ENCODE peak calls at places on chromosomes 4 and X, in eight cellular contexts. T, L, U, M, Z, V, R and N are unnamed samples. For H3K27me3, the result is how much of the 10 kb centered on the place peaks cover.

GRCh38 chr4:85496933-85497332 is 22.0 kb downstream of the ARHGAP24 start:
- DNase-seq in T (no peak), L (no peak), U (peak), M (no peak), Z (no peak), V (no peak), R (no peak), N (no peak)

GRCh38 chrX:133593531-133593930 is 178.2 kb upstream of the GPC4 start:
- DNase-seq in T (no peak), L (no peak), U (no peak), M (no peak), Z (no peak), V (no peak), R (no peak), N (no peak)

GRCh38 chrX:110311437-110312230 is 6.3 kb downstream of the AMMECR1 start:
- DNase-seq in T (no peak), L (no peak), U (no peak), M (no peak), Z (no peak), V (no peak), R (no peak), N (no peak)

GRCh38 chr4:14916554-14917304 is 85.6 kb upstream of the CPEB2 start:
- DNase-seq in T (no peak), L (no peak), U (peak), M (no peak), Z (no peak), V (no peak), R (no peak), N (no peak)

GRCh38 chrX:19875051-19875432 is 12.4 kb downstream of the SH3KBP1 start:
- DNase-seq in T (no peak), L (no peak), U (no peak), M (no peak), Z (no peak), V (no peak), R (no peak), N (no peak)

GRCh38 chr4:804804-805203 is 21.1 kb downstream of the CPLX1 start:
- DNase-seq in T (no peak), L (peak), U (no peak), M (peak), Z (no peak), V (no peak), R (no peak), N (no peak)

GRCh38 chr4:139933541-139933940 is 220.4 kb downstream of the MAML3 start:
- DNase-seq in T (no peak), L (no peak), U (no peak), M (no peak), Z (no peak), V (no peak), R (peak), N (no peak)

GRCh38 chrX:18895157-18895952 is 88.6 kb downstream of the PHKA2 start:
- DNase-seq in T (no peak), L (no peak), U (peak), M (no peak), Z (peak), V (peak), R (no peak), N (peak)

GRCh38 chrX:79081895-79082512 is 62.5 kb upstream of the GPR174 start:
- DNase-seq in T (no peak), L (no peak), U (peak), M (no peak), Z (no peak), V (peak), R (peak), N (no peak)

GRCh38 chrX:8627796-8628195 is 104.1 kb downstream of the ANOS1 start:
- DNase-seq in T (no peak), L (no peak), U (peak), M (no peak), Z (no peak), V (no peak), R (no peak), N (no peak)

GRCh38 chr4:147284218-147284617 is 196.7 kb upstream of the EDNRA start:
- DNase-seq in T (no peak), L (no peak), U (no peak), M (no peak), Z (no peak), V (peak), R (no peak), N (no peak)

GRCh38 chr4:147286846-147287587 is 193.9 kb upstream of the EDNRA start:
- DNase-seq in T (no peak), L (no peak), U (peak), M (no peak), Z (no peak), V (no peak), R (no peak), N (no peak)

GRCh38 chr4:147287588-147287890 is 193.4 kb upstream of the EDNRA start:
- DNase-seq in T (no peak), L (no peak), U (no peak), M (no peak), Z (no peak), V (no peak), R (no peak), N (no peak)

GRCh38 chr4:147285751-147286150 is 195.1 kb upstream of the EDNRA start:
- DNase-seq in T (no peak), L (no peak), U (no peak), M (no peak), Z (no peak), V (no peak), R (no peak), N (no peak)

GRCh38 chr4:147284935-147285334 is 196.0 kb upstream of the EDNRA start:
- DNase-seq in T (no peak), L (no peak), U (peak), M (no peak), Z (no peak), V (no peak), R (no peak), N (no peak)
- H3K4me3 ChIP-seq in T (no peak), L (no peak), U (no peak), M (no peak), Z (no peak), V (no peak), R (no peak), N (no peak)

DNA sequence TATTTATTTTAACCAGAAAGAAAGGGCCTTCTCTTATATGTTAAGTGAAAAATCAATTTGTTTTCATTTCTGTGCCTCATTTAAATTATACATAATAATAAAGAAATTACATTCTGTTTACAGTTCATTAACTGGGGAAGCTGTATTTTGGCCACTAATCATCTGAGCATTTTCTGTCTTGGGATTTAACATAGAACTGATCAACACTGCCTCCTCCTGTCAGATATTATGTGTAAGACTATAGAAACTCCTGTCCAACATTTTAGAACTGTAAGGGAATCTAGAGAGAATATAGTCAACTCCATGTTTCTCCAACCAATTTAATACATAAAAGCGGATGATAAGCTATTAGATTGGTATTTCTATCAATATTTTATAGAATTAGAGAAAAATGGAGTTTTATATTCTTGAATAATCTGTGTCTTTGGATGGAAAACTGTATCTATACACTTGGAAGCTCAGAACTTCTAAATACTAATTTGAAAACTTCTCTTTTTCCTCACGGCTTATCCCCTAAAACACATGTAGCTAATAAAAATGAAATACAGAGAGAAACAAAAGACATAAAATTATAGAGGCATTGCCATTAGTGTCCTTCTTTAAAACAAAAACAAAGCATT is 33.0 kb downstream of the ENPEP start:
- DNase-seq in T (no peak), L (no peak), U (peak), M (no peak), Z (no peak), V (peak), R (peak), N (no peak)
- TF ChIP-seq CTCF in T (no peak), L (peak), U (no peak), M (peak), Z (peak), V (peak), R (peak), N (no peak)

DNA sequence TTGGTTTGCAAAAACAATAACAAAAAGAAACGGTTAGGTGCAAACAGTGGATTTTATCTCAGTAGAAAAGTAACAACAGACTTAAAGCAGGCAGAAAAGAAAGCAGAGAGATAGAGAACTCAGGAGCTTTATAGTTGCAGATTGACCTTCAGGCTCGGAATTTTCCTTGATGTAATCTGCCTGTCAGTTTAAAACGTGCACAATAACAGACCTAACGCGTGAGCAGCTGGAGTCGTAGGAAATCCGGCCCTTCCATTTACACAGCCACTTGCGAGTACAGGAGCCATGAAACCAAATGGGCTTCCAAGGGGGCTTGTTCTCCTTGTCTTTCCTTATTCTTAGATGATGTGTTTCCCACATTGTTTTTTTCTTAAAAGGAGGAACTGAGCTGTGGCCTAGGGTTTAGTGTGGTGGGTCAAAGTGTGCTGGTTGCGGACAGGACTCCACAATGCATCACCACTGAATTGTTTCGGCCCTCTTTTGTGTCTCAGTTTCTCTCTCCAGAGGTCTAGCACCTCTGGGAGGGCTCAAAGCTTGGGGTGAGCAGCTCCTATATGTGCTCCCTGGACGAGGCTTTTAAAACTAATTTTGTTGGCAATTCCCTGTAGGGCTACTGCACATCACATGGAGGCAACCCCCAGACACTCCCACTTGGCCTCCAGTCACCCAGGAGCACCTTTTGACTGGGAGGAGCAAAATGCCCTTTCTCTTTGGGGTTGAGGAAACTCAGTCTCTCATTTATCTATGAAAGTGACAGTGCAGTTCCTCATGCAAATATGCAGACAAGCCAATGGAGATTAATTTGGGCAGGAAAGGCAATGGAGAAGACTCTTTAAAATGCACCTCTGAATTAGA is 13.9 kb upstream of the MPP1 start:
- DNase-seq in T (no peak), L (no peak), U (no peak), M (no peak), Z (no peak), V (no peak), R (no peak), N (no peak)
- H3K27me3 ChIP-seq in T (under half), L (under half), U (under half), M (under half), Z (under half), V (under half), R (under half), N (under half)

GRCh38 chrX:40644821-40645358 is 2.5 kb downstream of the CXorf38 start:
- DNase-seq in T (peak), L (no peak), U (peak), M (no peak), Z (peak), V (peak), R (no peak), N (peak)
- H3K4me3 ChIP-seq in T (peak), L (no peak), U (peak), M (peak), Z (peak), V (peak), R (no peak), N (peak)

DNA sequence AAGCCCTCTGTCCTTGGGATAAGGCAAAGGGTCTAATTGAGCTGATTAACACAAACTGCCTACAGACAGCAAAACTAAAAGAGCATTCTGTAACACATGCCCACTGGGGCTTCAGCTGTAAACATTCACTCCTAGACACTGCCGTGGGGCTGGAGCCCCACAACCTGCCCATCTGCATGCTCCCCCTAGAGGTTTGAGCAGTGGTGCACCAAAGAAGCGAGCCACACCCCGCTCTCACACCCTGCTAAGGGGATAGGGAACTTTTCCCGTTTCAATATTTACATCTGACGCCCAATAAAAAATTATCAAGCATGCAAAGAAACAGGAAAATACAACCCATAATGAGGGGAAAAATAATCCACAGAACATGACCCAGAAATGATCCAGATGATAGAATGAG is 46.9 kb upstream of the HSD17B10 start:
- DNase-seq in T (no peak), L (peak), U (no peak), M (no peak), Z (no peak), V (no peak), R (peak), N (no peak)
- TF ChIP-seq CTCF in T (peak), L (peak), U (peak), M (no peak), Z (no peak), V (peak), R (peak), N (no peak)

GRCh38 chrX:86237482-86237881 is 89.2 kb downstream of the DACH2 start:
- DNase-seq in T (no peak), L (no peak), U (no peak), M (no peak), Z (no peak), V (no peak), R (no peak), N (no peak)
- H3K27me3 ChIP-seq in T (under half), L (under half), U (under half), M (under half), Z (under half), V (under half), R (under half), N (under half)

GRCh38 chrX:41276661-41277506 is 57.1 kb upstream of the DDX3X start:
- DNase-seq in T (no peak), L (no peak), U (no peak), M (no peak), Z (no peak), V (no peak), R (peak), N (peak)
- H3K4me3 ChIP-seq in T (peak), L (peak), U (peak), M (peak), Z (peak), V (peak), R (peak), N (peak)

GRCh38 chrX:6292599-6292998 is 63.9 kb upstream of the NLGN4X start:
- DNase-seq in T (no peak), L (no peak), U (no peak), M (no peak), Z (no peak), V (peak), R (peak), N (no peak)
- TF ChIP-seq CTCF in T (no peak), L (no peak), U (no peak), M (no peak), Z (no peak), V (no peak), R (peak), N (no peak)

GRCh38 chrX:5595570-5595969 is 633.1 kb downstream of the NLGN4X start:
- DNase-seq in T (no peak), L (no peak), U (no peak), M (no peak), Z (no peak), V (peak), R (no peak), N (no peak)
- H3K27me3 ChIP-seq in T (under half), L (under half), U (under half), M (under half), Z (under half), V (under half), R (under half), N (under half)